ENCODE peak calls at places on chromosomes 3 and 15, in seven cellular contexts. K is H9, G is IMR-90, L is mesendoderm, Q is mesenchymal stem cell, J is H1, X is trophoblast cell. N is an unnamed sample.

GRCh38 chr3:183185696-183186095 is 23.2 kb upstream of the LAMP3 start:
- DNase-seq in K (no peak), G (peak; percentile 68), L (no peak), Q (peak; percentile 78), J (no peak), X (no peak), N (no peak)

GRCh38 chr3:37974121-37974927 is 16.3 kb upstream of the VILL start:
- DNase-seq in K (peak; percentile 83), G (peak; percentile 48), L (peak; percentile 89), Q (peak; percentile 63), J (peak; percentile 83), X (peak; percentile 80), N (peak; percentile 41)

GRCh38 chr3:191065183-191065805 is 133.7 kb upstream of the OSTN start:
- DNase-seq in K (no peak), G (peak; percentile 80), L (peak; percentile 1), Q (peak; percentile 23), J (no peak), X (no peak), N (no peak)

GRCh38 chr15:38627684-38628277 is 63.2 kb upstream of the RASGRP1 start:
- DNase-seq in K (no peak), G (no peak), L (no peak), Q (no peak), J (no peak), X (peak; percentile 45), N (no peak)

GRCh38 chr3:114121996-114122709 is 56.7 kb downstream of the DRD3 start:
- DNase-seq in K (no peak), G (peak; percentile 68), L (no peak), Q (peak; percentile 73), J (no peak), X (no peak), N (no peak)

GRCh38 chr3:125280966-125281365 is 68.4 kb upstream of the SLC12A8 start:
- DNase-seq in K (no peak), G (peak; percentile 49), L (no peak), Q (peak; percentile 37), J (no peak), X (no peak), N (no peak)

GRCh38 chr15:92898988-92899909 is 875 bp upstream of the CHD2 start:
- DNase-seq in K (no peak), G (peak; percentile 50), L (no peak), Q (no peak), J (no peak), X (peak; percentile 49), N (no peak)

GRCh38 chr3:53154731-53155320 is 6.2 kb upstream of the PRKCD start:
- DNase-seq in K (no peak), G (no peak), L (no peak), Q (no peak), J (no peak), X (no peak), N (no peak)

GRCh38 chr15:31098953-31099740 is 2.4 kb downstream of the TRPM1 start:
- DNase-seq in K (no peak), G (no peak), L (no peak), Q (no peak), J (no peak), X (no peak), N (no peak)

GRCh38 chr15:92709064-92709463 is 53.5 kb upstream of the FAM174B start:
- DNase-seq in K (no peak), G (no peak), L (no peak), Q (no peak), J (no peak), X (no peak), N (no peak)

GRCh38 chr15:83398591-83398990 is 48.5 kb upstream of the SH3GL3 start:
- DNase-seq in K (no peak), G (peak; percentile 26), L (no peak), Q (peak; percentile 12), J (no peak), X (peak; percentile 10), N (no peak)

GRCh38 chr3:73349657-73350056 is 275.1 kb downstream of the PDZRN3 start:
- DNase-seq in K (no peak), G (no peak), L (no peak), Q (no peak), J (no peak), X (no peak), N (no peak)
- H2AK5ac ChIP-seq in K (no peak overlapping the region), G (no peak overlapping the region), L (no peak overlapping the region), Q (no peak overlapping the region), J (no peak overlapping the region), X (no peak overlapping the region), N (no peak overlapping the region)

DNA sequence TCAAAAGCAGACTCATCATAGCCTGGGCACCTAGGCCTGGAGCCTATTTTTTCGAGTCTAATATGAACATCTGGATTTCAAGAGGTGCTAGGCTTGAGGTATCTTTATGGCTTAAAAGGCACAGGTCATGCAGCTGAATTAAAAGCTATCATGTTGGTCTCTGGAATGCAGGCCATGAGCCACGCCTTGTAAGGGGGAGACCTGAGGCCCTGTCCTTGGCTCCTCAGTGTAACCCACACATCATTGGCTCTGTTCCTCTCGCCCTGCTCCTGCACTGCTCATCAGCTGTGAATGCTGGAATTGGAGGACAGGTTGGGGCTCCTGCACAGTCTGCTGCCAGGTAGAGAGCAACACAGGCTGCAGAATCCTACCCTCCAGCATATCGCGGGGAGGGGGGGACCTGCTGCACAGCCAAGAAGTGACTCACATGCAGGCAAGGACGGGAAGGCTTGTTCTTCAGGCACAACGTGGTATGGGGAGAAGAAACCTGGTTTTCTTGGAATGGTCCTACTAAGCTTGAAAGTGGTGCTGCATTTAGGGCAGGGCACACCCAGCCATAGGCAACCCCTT is 146.0 kb downstream of the CHST2 start:
- DNase-seq in K (no peak), G (no peak), L (no peak), Q (no peak), J (no peak), X (peak; percentile 58), N (no peak)
- H2AK5ac ChIP-seq in K (no peak overlapping the region), G (no peak overlapping the region), L (no peak overlapping the region), Q (peak overlapping the region; percentile 30), J (no peak overlapping the region), X (no peak overlapping the region), N (no peak overlapping the region)

GRCh38 chr3:162287600-162287999 is 791.0 kb downstream of the OTOL1 start:
- DNase-seq in K (no peak), G (no peak), L (no peak), Q (no peak), J (no peak), X (no peak), N (no peak)
- H2AK5ac ChIP-seq in K (no peak overlapping the region), G (peak overlapping the region; percentile 43), L (no peak overlapping the region), Q (no peak overlapping the region), J (no peak overlapping the region), X (no peak overlapping the region), N (no peak overlapping the region)

GRCh38 chr3:186035277-186035676 is 73.6 kb downstream of the ETV5 start:
- DNase-seq in K (no peak), G (peak; percentile 30), L (no peak), Q (no peak), J (no peak), X (peak; percentile 43), N (no peak)
- H2AK5ac ChIP-seq in K (no peak overlapping the region), G (no peak overlapping the region), L (no peak overlapping the region), Q (no peak overlapping the region), J (no peak overlapping the region), X (no peak overlapping the region), N (no peak overlapping the region)